ENCODE peak calls at places on chromosomes 1 and 21, in nine cellular contexts. One of them, this sample, is unnamed.

GRCh38 chr1:154404984-154405761 is at the start of gene IL6R:
- DNase-seq in endodermal cell: peak; percentile 92
- DNase-seq in NT2/D1: peak; percentile 76
- DNase-seq in K562: peak; percentile 74
- DNase-seq in astrocyte: peak; percentile 85
- DNase-seq in IMR-90: peak; percentile 93
- DNase-seq in mammary epithelial cell: peak; percentile 94
- DNase-seq in fibroblast of lung: peak; percentile 91
- DNase-seq in neuronal stem cell: peak; percentile 63
- DNase-seq in this sample: peak; percentile 92

GRCh38 chr1:185645686-185646085 is 88.5 kb upstream of the HMCN1 start:
- DNase-seq in neuronal stem cell: no peak
- DNase-seq in mammary epithelial cell: no peak
- DNase-seq in astrocyte: peak; percentile 27
- DNase-seq in K562: no peak
- DNase-seq in fibroblast of lung: peak; percentile 41
- DNase-seq in IMR-90: peak; percentile 2
- DNase-seq in endodermal cell: no peak
- DNase-seq in NT2/D1: no peak
- DNase-seq in this sample: no peak

GRCh38 chr1:33370286-33370685 is 49.4 kb upstream of the A3GALT2 start:
- DNase-seq in NT2/D1: no peak
- DNase-seq in K562: no peak
- DNase-seq in astrocyte: no peak
- DNase-seq in endodermal cell: no peak
- DNase-seq in fibroblast of lung: peak; percentile 36
- DNase-seq in IMR-90: peak; percentile 77
- DNase-seq in mammary epithelial cell: no peak
- DNase-seq in neuronal stem cell: no peak
- DNase-seq in this sample: no peak

GRCh38 chr1:225766967-225767413 is 10.6 kb upstream of the SRP9 start:
- DNase-seq in neuronal stem cell: no peak
- DNase-seq in mammary epithelial cell: peak; percentile 82
- DNase-seq in NT2/D1: no peak
- DNase-seq in IMR-90: peak; percentile 90
- DNase-seq in fibroblast of lung: peak; percentile 97
- DNase-seq in endodermal cell: no peak
- DNase-seq in K562: peak; percentile 48
- DNase-seq in astrocyte: peak; percentile 96
- DNase-seq in this sample: peak; percentile 40

GRCh38 chr1:109214695-109215623 is 1.2 kb downstream of the SARS1 start:
- DNase-seq in mammary epithelial cell: peak; percentile 74
- DNase-seq in NT2/D1: no peak
- DNase-seq in astrocyte: peak; percentile 86
- DNase-seq in IMR-90: peak; percentile 95
- DNase-seq in endodermal cell: no peak
- DNase-seq in fibroblast of lung: peak; percentile 89
- DNase-seq in K562: peak; percentile 47
- DNase-seq in neuronal stem cell: no peak
- DNase-seq in this sample: peak; percentile 66

GRCh38 chr1:55040083-55040952 is 970 bp downstream of the PCSK9 start:
- DNase-seq in IMR-90: no peak
- DNase-seq in endodermal cell: peak; percentile 68
- DNase-seq in fibroblast of lung: peak; percentile 9
- DNase-seq in astrocyte: no peak
- DNase-seq in neuronal stem cell: no peak
- DNase-seq in K562: peak; percentile 27
- DNase-seq in mammary epithelial cell: peak; percentile 24
- DNase-seq in NT2/D1: no peak
- DNase-seq in this sample: peak; percentile 42

GRCh38 chr1:39189592-39190041 is 14.9 kb upstream of the MACF1 start:
- DNase-seq in mammary epithelial cell: peak; percentile 63
- DNase-seq in K562: no peak
- DNase-seq in NT2/D1: no peak
- DNase-seq in fibroblast of lung: peak; percentile 82
- DNase-seq in astrocyte: peak; percentile 82
- DNase-seq in endodermal cell: no peak
- DNase-seq in IMR-90: peak; percentile 86
- DNase-seq in neuronal stem cell: no peak
- DNase-seq in this sample: no peak

GRCh38 chr21:32604484-32604883 is 7.7 kb downstream of the CFAP298 start:
- DNase-seq in K562: no peak
- DNase-seq in NT2/D1: peak; percentile 65
- DNase-seq in fibroblast of lung: no peak
- DNase-seq in mammary epithelial cell: no peak
- DNase-seq in endodermal cell: peak; percentile 89
- DNase-seq in IMR-90: no peak
- DNase-seq in astrocyte: no peak
- DNase-seq in neuronal stem cell: no peak
- DNase-seq in this sample: no peak

GRCh38 chr1:76901158-76901767 is 34.0 kb downstream of the ST6GALNAC5 start:
- DNase-seq in fibroblast of lung: peak; percentile 51
- DNase-seq in endodermal cell: peak; percentile 77
- DNase-seq in neuronal stem cell: peak; percentile 14
- DNase-seq in astrocyte: peak; percentile 32
- DNase-seq in IMR-90: peak; percentile 58
- DNase-seq in NT2/D1: peak; percentile 77
- DNase-seq in mammary epithelial cell: peak; percentile 60
- DNase-seq in K562: peak; percentile 25
- DNase-seq in this sample: no peak

GRCh38 chr1:245878585-245878984 is 628.5 kb downstream of the SMYD3 start:
- DNase-seq in fibroblast of lung: no peak
- DNase-seq in IMR-90: peak; percentile 56
- DNase-seq in neuronal stem cell: no peak
- DNase-seq in mammary epithelial cell: no peak
- DNase-seq in astrocyte: no peak
- DNase-seq in K562: no peak
- DNase-seq in NT2/D1: no peak
- DNase-seq in endodermal cell: no peak
- DNase-seq in this sample: no peak

GRCh38 chr1:234642428-234642827 is 32.5 kb upstream of the IRF2BP2 start:
- DNase-seq in endodermal cell: no peak
- DNase-seq in NT2/D1: no peak
- DNase-seq in mammary epithelial cell: no peak
- DNase-seq in IMR-90: no peak
- DNase-seq in fibroblast of lung: no peak
- DNase-seq in astrocyte: no peak
- DNase-seq in K562: no peak
- DNase-seq in neuronal stem cell: no peak
- DNase-seq in this sample: peak; percentile 3

GRCh38 chr1:8396083-8396911 is 78.4 kb downstream of the SLC45A1 start:
- DNase-seq in IMR-90: peak; percentile 79
- DNase-seq in fibroblast of lung: peak; percentile 87
- DNase-seq in K562: no peak
- DNase-seq in endodermal cell: no peak
- DNase-seq in NT2/D1: no peak
- DNase-seq in neuronal stem cell: peak; percentile 74
- DNase-seq in astrocyte: peak; percentile 82
- DNase-seq in mammary epithelial cell: no peak
- DNase-seq in this sample: no peak

GRCh38 chr1:32204943-32205361 is 519 bp upstream of the IQCC start:
- DNase-seq in fibroblast of lung: no peak
- DNase-seq in endodermal cell: no peak
- DNase-seq in mammary epithelial cell: no peak
- DNase-seq in astrocyte: no peak
- DNase-seq in NT2/D1: no peak
- DNase-seq in IMR-90: no peak
- DNase-seq in neuronal stem cell: no peak
- DNase-seq in K562: peak; percentile 15
- DNase-seq in this sample: peak; percentile 46

GRCh38 chr1:176531036-176531435 is 68.1 kb downstream of the PAPPA2 start:
- DNase-seq in mammary epithelial cell: no peak
- DNase-seq in fibroblast of lung: no peak
- DNase-seq in astrocyte: no peak
- DNase-seq in endodermal cell: no peak
- DNase-seq in IMR-90: no peak
- DNase-seq in NT2/D1: no peak
- DNase-seq in K562: no peak
- DNase-seq in neuronal stem cell: no peak
- DNase-seq in this sample: no peak

GRCh38 chr1:47938556-47938955 is 58.6 kb downstream of the TRABD2B start:
- DNase-seq in fibroblast of lung: no peak
- DNase-seq in neuronal stem cell: no peak
- DNase-seq in IMR-90: no peak
- DNase-seq in NT2/D1: no peak
- DNase-seq in K562: no peak
- DNase-seq in astrocyte: no peak
- DNase-seq in mammary epithelial cell: no peak
- DNase-seq in endodermal cell: no peak
- DNase-seq in this sample: no peak

GRCh38 chr1:248810000-248810726 is 15.6 kb downstream of the SH3BP5L start:
- DNase-seq in astrocyte: no peak
- DNase-seq in K562: no peak
- DNase-seq in fibroblast of lung: no peak
- DNase-seq in NT2/D1: no peak
- DNase-seq in neuronal stem cell: no peak
- DNase-seq in mammary epithelial cell: no peak
- DNase-seq in endodermal cell: no peak
- DNase-seq in IMR-90: no peak
- DNase-seq in this sample: no peak

GRCh38 chr1:184865831-184866230 is 108.5 kb downstream of the NIBAN1 start:
- DNase-seq in fibroblast of lung: no peak
- DNase-seq in neuronal stem cell: no peak
- DNase-seq in K562: no peak
- DNase-seq in endodermal cell: no peak
- DNase-seq in IMR-90: no peak
- DNase-seq in mammary epithelial cell: no peak
- DNase-seq in astrocyte: no peak
- DNase-seq in NT2/D1: no peak
- DNase-seq in this sample: no peak

DNA sequence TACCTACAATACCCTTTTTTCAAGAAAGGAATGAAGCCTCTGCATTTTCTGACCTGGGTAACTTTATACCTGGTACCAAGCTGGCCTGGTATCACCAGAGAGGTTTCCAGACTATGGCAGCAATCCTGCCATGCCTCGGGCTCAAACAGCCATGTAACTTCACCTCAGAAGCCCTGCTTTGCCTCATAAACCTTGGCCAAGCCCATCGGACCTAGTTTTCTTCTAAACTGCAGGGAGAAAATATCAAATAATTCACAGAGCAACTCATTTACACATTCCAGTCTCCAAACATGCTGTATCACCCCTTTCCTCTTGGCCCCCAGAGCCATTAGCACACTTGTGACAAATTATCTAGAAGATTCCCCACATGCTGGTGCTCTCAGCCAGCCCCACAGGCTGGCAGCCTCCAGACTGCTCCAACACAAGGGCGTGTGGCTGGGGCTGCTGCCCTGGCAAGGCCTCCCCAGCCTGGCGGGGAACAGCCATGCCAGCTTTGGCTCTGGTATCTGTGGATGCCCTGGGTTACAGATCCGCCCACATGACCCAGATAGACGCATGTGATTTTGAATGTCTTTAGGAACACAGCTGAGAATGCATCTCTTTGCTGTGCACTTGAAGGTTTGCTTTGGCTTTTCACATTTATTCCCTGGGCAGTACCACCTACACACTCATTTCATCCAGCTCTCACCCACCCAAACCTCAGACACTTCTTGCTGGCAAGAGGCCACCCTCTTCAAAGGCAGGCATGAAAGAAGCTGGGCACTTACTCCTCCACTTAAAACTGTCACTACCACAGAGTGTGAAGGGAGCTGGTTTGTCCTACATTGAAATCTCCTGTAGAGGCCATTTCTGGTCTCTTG is 70.0 kb upstream of the BCAR3 start:
- DNase-seq in NT2/D1: no peak
- DNase-seq in neuronal stem cell: no peak
- DNase-seq in fibroblast of lung: no peak
- DNase-seq in IMR-90: no peak
- DNase-seq in astrocyte: no peak
- DNase-seq in K562: no peak
- DNase-seq in endodermal cell: no peak
- DNase-seq in mammary epithelial cell: no peak
- DNase-seq in this sample: no peak
- H3K9ac ChIP-seq in NT2/D1: no peak overlapping the region
- H3K9ac ChIP-seq in neuronal stem cell: no peak overlapping the region
- H3K9ac ChIP-seq in fibroblast of lung: no peak overlapping the region
- H3K9ac ChIP-seq in IMR-90: no peak overlapping the region
- H3K9ac ChIP-seq in astrocyte: no peak overlapping the region
- H3K9ac ChIP-seq in K562: no peak overlapping the region
- H3K9ac ChIP-seq in endodermal cell: no peak overlapping the region
- H3K9ac ChIP-seq in mammary epithelial cell: no peak overlapping the region
- H3K9ac ChIP-seq in this sample: no peak overlapping the region

DNA sequence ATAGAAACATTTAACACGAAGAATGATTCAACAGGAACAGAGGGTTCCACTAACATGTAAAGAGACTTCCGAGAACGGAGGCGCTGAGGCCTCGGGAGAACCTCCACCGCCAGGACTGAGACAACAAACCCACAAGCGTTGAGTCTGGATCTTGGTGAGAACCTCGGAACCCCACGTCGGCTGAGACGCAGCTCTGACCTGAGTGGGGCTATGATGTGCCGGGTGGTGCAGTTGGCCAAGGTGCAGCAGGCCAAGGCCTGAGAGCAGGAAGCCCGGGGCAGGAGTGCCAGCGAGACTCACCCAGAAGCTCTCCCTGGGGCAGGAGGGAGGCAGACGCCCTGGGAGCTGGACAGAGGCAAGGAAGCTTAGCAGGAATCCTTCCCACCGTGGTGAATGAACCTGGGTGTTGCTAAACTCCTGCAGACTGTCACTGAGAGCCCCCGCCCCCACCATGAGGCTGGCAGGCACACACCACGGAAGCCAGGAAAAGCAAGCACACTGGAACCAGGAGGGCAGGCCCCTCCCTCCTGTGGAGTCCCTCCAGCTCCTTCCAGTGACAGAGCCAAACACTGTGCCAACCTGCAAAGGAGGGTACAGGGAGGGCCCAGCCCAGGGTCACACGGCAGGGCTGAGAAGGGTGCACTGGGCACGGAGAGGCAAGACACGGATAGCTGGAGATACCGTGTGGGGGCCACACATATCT is 34.8 kb downstream of the WDR4 start:
- DNase-seq in fibroblast of lung: no peak
- DNase-seq in astrocyte: no peak
- DNase-seq in mammary epithelial cell: no peak
- DNase-seq in endodermal cell: peak; percentile 43
- DNase-seq in neuronal stem cell: no peak
- DNase-seq in IMR-90: no peak
- DNase-seq in K562: no peak
- DNase-seq in NT2/D1: no peak
- DNase-seq in this sample: no peak
- H3K9ac ChIP-seq in fibroblast of lung: no peak overlapping the region
- H3K9ac ChIP-seq in astrocyte: no peak overlapping the region
- H3K9ac ChIP-seq in mammary epithelial cell: no peak overlapping the region
- H3K9ac ChIP-seq in endodermal cell: no peak overlapping the region
- H3K9ac ChIP-seq in neuronal stem cell: no peak overlapping the region
- H3K9ac ChIP-seq in IMR-90: no peak overlapping the region
- H3K9ac ChIP-seq in K562: peak overlapping the region; percentile 22
- H3K9ac ChIP-seq in NT2/D1: no peak overlapping the region
- H3K9ac ChIP-seq in this sample: no peak overlapping the region

GRCh38 chr1:63662056-63662836 is 69.0 kb downstream of the PGM1 start:
- DNase-seq in NT2/D1: no peak
- DNase-seq in K562: no peak
- DNase-seq in astrocyte: peak; percentile 83
- DNase-seq in endodermal cell: peak; percentile 59
- DNase-seq in neuronal stem cell: no peak
- DNase-seq in mammary epithelial cell: peak; percentile 95
- DNase-seq in fibroblast of lung: peak; percentile 86
- DNase-seq in IMR-90: peak; percentile 67
- DNase-seq in this sample: no peak
- H3K9ac ChIP-seq in NT2/D1: no peak overlapping the region
- H3K9ac ChIP-seq in K562: no peak overlapping the region
- H3K9ac ChIP-seq in astrocyte: peak overlapping the region; percentile 34
- H3K9ac ChIP-seq in endodermal cell: no peak overlapping the region
- H3K9ac ChIP-seq in neuronal stem cell: no peak overlapping the region
- H3K9ac ChIP-seq in mammary epithelial cell: peak overlapping the region; percentile 88
- H3K9ac ChIP-seq in fibroblast of lung: no peak overlapping the region
- H3K9ac ChIP-seq in IMR-90: no peak overlapping the region
- H3K9ac ChIP-seq in this sample: no peak overlapping the region

GRCh38 chr1:59146056-59146455 is 150.8 kb upstream of the FGGY start:
- DNase-seq in NT2/D1: no peak
- DNase-seq in fibroblast of lung: no peak
- DNase-seq in endodermal cell: no peak
- DNase-seq in neuronal stem cell: no peak
- DNase-seq in mammary epithelial cell: no peak
- DNase-seq in IMR-90: no peak
- DNase-seq in astrocyte: no peak
- DNase-seq in K562: no peak
- DNase-seq in this sample: no peak
- H3K9ac ChIP-seq in NT2/D1: no peak overlapping the region
- H3K9ac ChIP-seq in fibroblast of lung: no peak overlapping the region
- H3K9ac ChIP-seq in endodermal cell: no peak overlapping the region
- H3K9ac ChIP-seq in neuronal stem cell: no peak overlapping the region
- H3K9ac ChIP-seq in mammary epithelial cell: no peak overlapping the region
- H3K9ac ChIP-seq in IMR-90: no peak overlapping the region
- H3K9ac ChIP-seq in astrocyte: no peak overlapping the region
- H3K9ac ChIP-seq in K562: no peak overlapping the region
- H3K9ac ChIP-seq in this sample: no peak overlapping the region